ENCODE peak calls at places on chromosome 10, in nine cellular contexts. E, J, P, M, Y, G, S, C and Z are unnamed samples.

GRCh38 chr10:78981970-78982281 is 86.8 kb upstream of the ZMIZ1 start:
- DNase-seq in S (no peak), J (no peak), C (no peak), G (no peak), Y (no peak), M (no peak), E (no peak), P (no peak), Z (no peak)

GRCh38 chr10:21500578-21500910 is 24.9 kb downstream of the SKIDA1 start:
- DNase-seq in S (no peak), M (no peak), Y (peak; percentile 90), G (no peak), C (no peak), J (no peak), E (no peak), P (no peak), Z (peak; percentile 91)

GRCh38 chr10:34241226-34242000 is 573.7 kb downstream of the PARD3 start:
- DNase-seq in G (no peak), J (no peak), C (no peak), M (no peak), S (no peak), Y (no peak), E (no peak), P (no peak), Z (no peak)

GRCh38 chr10:8616166-8616565 is 561.7 kb downstream of the GATA3 start:
- DNase-seq in S (no peak), G (peak; percentile 60), E (peak; percentile 50), C (peak; percentile 71), J (peak; percentile 45), Y (no peak), P (no peak), M (no peak), Z (no peak)

GRCh38 chr10:112981553-112981952 is 31.5 kb downstream of the TCF7L2 start:
- DNase-seq in C (no peak), J (peak; percentile 50), P (no peak), S (peak; percentile 45), M (no peak), E (no peak), Y (no peak), G (peak; percentile 92), Z (no peak)

GRCh38 chr10:52368725-52369124 is 54.6 kb downstream of the DKK1 start:
- DNase-seq in S (no peak), P (no peak), C (no peak), G (peak; percentile 30), M (no peak), E (no peak), J (no peak), Y (peak; percentile 36), Z (no peak)

GRCh38 chr10:106987362-106987761 is 177.1 kb downstream of the SORCS1 start:
- DNase-seq in Y (no peak), C (no peak), G (no peak), P (no peak), J (no peak), E (no peak), M (no peak), S (no peak), Z (no peak)

GRCh38 chr10:3467052-3467906 is 294.7 kb upstream of the PITRM1 start:
- DNase-seq in S (no peak), G (no peak), J (no peak), C (peak; percentile 86), Y (peak; percentile 64), P (peak; percentile 93), E (peak; percentile 44), M (peak; percentile 98), Z (peak; percentile 32)

GRCh38 chr10:117950408-117950807 is 96.3 kb downstream of the RAB11FIP2 start:
- DNase-seq in E (no peak), J (no peak), Y (no peak), C (no peak), S (no peak), M (no peak), P (no peak), G (no peak), Z (no peak)

GRCh38 chr10:24150853-24151252 is 58.1 kb upstream of the KIAA1217 start:
- DNase-seq in C (no peak), Y (peak; percentile 39), G (no peak), P (no peak), S (no peak), J (no peak), E (no peak), M (no peak), Z (no peak)

GRCh38 chr10:3339531-3339950 is 167.0 kb upstream of the PITRM1 start:
- DNase-seq in P (no peak), E (no peak), M (peak; percentile 22), J (no peak), Y (no peak), G (no peak), S (no peak), C (peak; percentile 10), Z (no peak)

GRCh38 chr10:61992059-61992460 is 90.6 kb downstream of the ARID5B start:
- DNase-seq in P (no peak), E (no peak), M (peak; percentile 53), J (no peak), C (no peak), S (no peak), G (no peak), Y (no peak), Z (no peak)

GRCh38 chr10:88060762-88061161 is 197.3 kb downstream of the PTEN start:
- DNase-seq in Y (no peak), J (no peak), C (no peak), P (no peak), G (no peak), M (no peak), S (no peak), E (no peak), Z (no peak)

GRCh38 chr10:99506416-99506815 is 26.3 kb upstream of the NKX2-3 start:
- DNase-seq in P (no peak), E (no peak), J (no peak), C (no peak), M (no peak), S (no peak), G (no peak), Y (no peak), Z (no peak)
- TF ChIP-seq EZH2phosphoT487 in P (no peak), E (no peak), J (no peak), C (no peak), M (no peak), S (no peak), G (no peak), Y (no peak), Z (no peak)

GRCh38 chr10:95443636-95444035 is 117.5 kb downstream of the SORBS1 start:
- DNase-seq in P (no peak), Y (no peak), G (no peak), S (no peak), J (no peak), C (no peak), E (no peak), M (no peak), Z (no peak)
- H3K4me1 ChIP-seq in P (peaks cover 29% of the 10 kb centered on the region), Y (peaks cover 8% of the 10 kb centered on the region), G (peaks cover 19% of the 10 kb centered on the region), S (peaks cover 4% of the 10 kb centered on the region), J (no peaks in the 10 kb centered on the region), C (peaks cover 16% of the 10 kb centered on the region), E (peaks cover 18% of the 10 kb centered on the region), M (peaks cover 16% of the 10 kb centered on the region), Z (no peaks in the 10 kb centered on the region)

GRCh38 chr10:119539359-119539651 is 3.2 kb downstream of the RGS10 start:
- DNase-seq in P (no peak), G (no peak), E (no peak), S (no peak), J (no peak), M (no peak), Y (no peak), C (peak; percentile 25), Z (no peak)
- H3K4me2 ChIP-seq in P (no peak overlapping the region), G (no peak overlapping the region), E (no peak overlapping the region), S (peak overlapping the region; percentile 28), J (peak overlapping the region; percentile 38), M (no peak overlapping the region), Y (no peak overlapping the region), C (peak overlapping the region; percentile 81), Z (no peak overlapping the region)

GRCh38 chr10:103921750-103922195 is 3.8 kb upstream of the STN1 start:
- DNase-seq in J (peak; percentile 28), M (peak; percentile 23), E (peak; percentile 21), C (no peak), P (peak; percentile 44), G (no peak), Y (peak; percentile 62), S (no peak), Z (peak; percentile 60)
- TF ChIP-seq EZH2phosphoT487 in J (no peak), M (no peak), E (no peak), C (no peak), P (no peak), G (no peak), Y (no peak), S (no peak), Z (no peak)

DNA sequence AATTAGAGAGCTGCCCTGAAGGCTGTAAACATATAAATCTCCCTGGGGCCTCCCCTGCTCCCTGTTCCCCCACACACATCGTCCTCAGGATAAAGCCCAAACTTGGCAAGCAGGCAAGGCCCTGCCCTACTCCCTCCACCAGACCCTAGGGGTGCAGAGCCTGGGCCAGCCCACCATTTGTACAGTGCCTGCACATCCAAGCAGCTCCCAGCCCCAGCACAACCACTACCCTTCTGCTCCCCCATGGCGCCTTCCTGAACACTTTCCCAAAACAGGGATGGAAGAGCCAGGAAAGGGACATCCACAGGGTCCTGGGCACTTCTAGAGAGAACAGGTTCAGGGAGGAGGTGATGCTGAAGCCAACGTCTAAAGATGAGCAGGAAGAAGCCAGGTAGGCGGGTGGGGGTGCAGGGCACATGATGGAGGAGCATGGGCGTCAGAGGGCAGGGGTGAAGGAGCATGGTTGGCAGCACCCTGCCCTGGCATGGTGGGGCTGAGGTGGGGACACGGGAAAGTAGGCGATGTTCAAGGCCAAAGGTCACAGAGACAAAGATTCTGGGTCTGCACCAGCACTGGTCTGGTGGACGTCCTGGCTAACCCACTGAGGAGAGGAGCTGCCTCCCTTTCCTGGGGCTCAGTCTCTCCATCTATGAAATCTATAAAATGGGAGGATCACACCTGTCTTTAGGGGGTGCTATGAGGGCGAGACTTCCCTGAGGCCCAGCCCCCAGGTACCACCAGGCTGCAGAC is 140.6 kb downstream of the ARHGAP22 start:
- DNase-seq in Y (no peak), C (no peak), J (no peak), M (no peak), E (no peak), S (no peak), P (no peak), G (no peak), Z (no peak)
- H3K4me1 ChIP-seq in Y (peaks cover 2% of the 10 kb centered on the region), C (no peaks in the 10 kb centered on the region), J (no peaks in the 10 kb centered on the region), M (no peaks in the 10 kb centered on the region), E (peaks cover 27% of the 10 kb centered on the region), S (peaks cover 56% of the 10 kb centered on the region), P (no peaks in the 10 kb centered on the region), G (no peaks in the 10 kb centered on the region), Z (peaks cover 12% of the 10 kb centered on the region)